ENCODE peak calls at places on chromosomes 16 and 17, in nine cellular contexts. T is A549, L is endothelial cell of umbilical vein, G is WTC11, I is HepG2, A is H1, J is GM12878, P is SK-N-SH, E is K562. U is an unnamed sample.

GRCh38 chr16:4200000-4200780 is 41.7 kb downstream of the SRL start:
- DNase-seq in T (peak; percentile 74), L (peak; percentile 62), G (peak; percentile 74), I (peak; percentile 50), A (peak; percentile 74), J (no peak), P (peak; percentile 86), E (peak; percentile 79), U (peak; percentile 31)

GRCh38 chr16:83785455-83785854 is 22.3 kb upstream of the HSBP1 start:
- DNase-seq in T (no peak), L (no peak), G (no peak), I (no peak), A (no peak), J (no peak), P (no peak), E (peak; percentile 54), U (no peak)

GRCh38 chr16:5874899-5875298 is 777.3 kb upstream of the EEF2KMT start:
- DNase-seq in T (no peak), L (no peak), G (no peak), I (no peak), A (no peak), J (no peak), P (no peak), E (no peak), U (no peak)

GRCh38 chr16:426115-426905 is 861 bp downstream of the RAB11FIP3 start:
- DNase-seq in T (no peak), L (peak; percentile 16), G (peak; percentile 54), I (no peak), A (peak; percentile 63), J (no peak), P (peak; percentile 70), E (peak; percentile 24), U (no peak)

GRCh38 chr17:81230043-81230820 is 7.5 kb upstream of the CEP131 start:
- DNase-seq in T (peak; percentile 79), L (no peak), G (peak; percentile 60), I (no peak), A (no peak), J (no peak), P (peak; percentile 80), E (peak; percentile 78), U (no peak)

GRCh38 chr17:29112780-29113295 is 67.4 kb downstream of the MYO18A start:
- DNase-seq in T (no peak), L (no peak), G (no peak), I (no peak), A (no peak), J (no peak), P (no peak), E (no peak), U (no peak)

GRCh38 chr17:75877752-75878173 is 618 bp downstream of the TRIM47 start:
- DNase-seq in T (no peak), L (peak; percentile 74), G (peak; percentile 81), I (peak; percentile 68), A (peak; percentile 87), J (no peak), P (peak; percentile 93), E (peak; percentile 54), U (no peak)

GRCh38 chr17:40483679-40484078 is 17.7 kb downstream of the TNS4 start:
- DNase-seq in T (no peak), L (no peak), G (no peak), I (no peak), A (no peak), J (no peak), P (no peak), E (no peak), U (no peak)

DNA sequence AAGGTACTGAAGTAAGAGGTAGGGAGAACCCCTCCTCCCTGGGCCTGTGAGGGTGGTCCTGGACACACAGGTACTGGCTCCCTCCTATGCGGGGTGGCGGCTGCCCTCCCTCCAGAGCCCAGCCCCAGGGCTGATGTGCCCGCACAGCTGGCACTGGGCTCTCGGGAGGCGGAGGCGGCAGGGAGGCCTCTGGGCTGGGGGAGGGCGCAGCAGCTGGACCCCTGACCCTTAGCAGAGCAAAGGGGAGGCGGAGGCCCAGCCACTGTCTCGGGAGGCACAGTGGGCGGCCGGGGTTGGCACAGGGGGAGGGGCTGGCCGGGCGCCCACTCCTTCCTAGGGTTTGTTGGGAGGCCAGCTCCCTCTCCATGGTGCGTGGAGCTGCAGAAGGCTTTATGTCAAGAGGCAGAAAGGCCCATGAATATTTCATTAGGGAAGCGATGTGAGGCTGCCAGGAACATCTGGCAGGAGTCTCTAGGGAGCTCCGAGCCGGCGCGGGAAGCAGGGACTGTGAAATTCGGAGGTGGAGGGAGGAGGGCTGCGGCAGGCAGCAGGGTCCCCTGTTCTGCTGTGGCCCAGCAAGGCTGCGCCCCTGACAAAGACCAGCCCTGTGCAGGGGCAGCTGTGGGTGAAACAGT is 44.1 kb upstream of the ACSF3 start:
- DNase-seq in T (no peak), L (no peak), G (no peak), I (no peak), A (no peak), J (no peak), P (peak; percentile 73), E (no peak), U (no peak)
- TF ChIP-seq MAX in T (no peak), L (no peak), G (no peak), I (no peak), A (no peak), J (no peak), P (no peak), E (no peak), U (no peak)

GRCh38 chr17:63436523-63437110 is 9.5 kb downstream of the CYB561 start:
- DNase-seq in T (no peak), L (peak; percentile 27), G (peak; percentile 60), I (no peak), A (peak; percentile 68), J (no peak), P (peak; percentile 73), E (peak; percentile 47), U (peak; percentile 37)

GRCh38 chr17:63435681-63436522 is 10.2 kb downstream of the CYB561 start:
- DNase-seq in T (peak; percentile 48), L (no peak), G (peak; percentile 69), I (no peak), A (peak; percentile 75), J (no peak), P (peak; percentile 45), E (no peak), U (no peak)

GRCh38 chr17:63438092-63439051 is 7.7 kb downstream of the CYB561 start:
- DNase-seq in T (no peak), L (no peak), G (no peak), I (no peak), A (no peak), J (no peak), P (peak; percentile 63), E (no peak), U (no peak)

GRCh38 chr17:63439682-63440081 is 6.4 kb downstream of the CYB561 start:
- DNase-seq in T (no peak), L (peak; percentile 32), G (no peak), I (no peak), A (no peak), J (no peak), P (no peak), E (no peak), U (no peak)

GRCh38 chr17:63437287-63438091 is 8.6 kb downstream of the CYB561 start:
- DNase-seq in T (no peak), L (no peak), G (no peak), I (no peak), A (no peak), J (no peak), P (peak; percentile 42), E (peak; percentile 63), U (no peak)
- TF ChIP-seq MAX in T (no peak), L (no peak), G (no peak), I (no peak), A (no peak), J (no peak), P (no peak), E (peak; percentile 35), U (no peak)

GRCh38 chr16:87332150-87332549 is 15.0 kb upstream of the C16orf95 start:
- DNase-seq in T (no peak), L (no peak), G (no peak), I (no peak), A (no peak), J (no peak), P (no peak), E (no peak), U (no peak)

GRCh38 chr16:87331241-87331801 is 14.1 kb upstream of the C16orf95 start:
- DNase-seq in T (no peak), L (no peak), G (no peak), I (no peak), A (no peak), J (no peak), P (no peak), E (no peak), U (no peak)

GRCh38 chr16:87334611-87335305 is 17.6 kb upstream of the C16orf95 start:
- DNase-seq in T (no peak), L (no peak), G (no peak), I (no peak), A (no peak), J (no peak), P (no peak), E (no peak), U (no peak)

GRCh38 chr16:87333581-87334331 is 16.6 kb upstream of the C16orf95 start:
- DNase-seq in T (no peak), L (no peak), G (no peak), I (no peak), A (no peak), J (no peak), P (no peak), E (no peak), U (no peak)

DNA sequence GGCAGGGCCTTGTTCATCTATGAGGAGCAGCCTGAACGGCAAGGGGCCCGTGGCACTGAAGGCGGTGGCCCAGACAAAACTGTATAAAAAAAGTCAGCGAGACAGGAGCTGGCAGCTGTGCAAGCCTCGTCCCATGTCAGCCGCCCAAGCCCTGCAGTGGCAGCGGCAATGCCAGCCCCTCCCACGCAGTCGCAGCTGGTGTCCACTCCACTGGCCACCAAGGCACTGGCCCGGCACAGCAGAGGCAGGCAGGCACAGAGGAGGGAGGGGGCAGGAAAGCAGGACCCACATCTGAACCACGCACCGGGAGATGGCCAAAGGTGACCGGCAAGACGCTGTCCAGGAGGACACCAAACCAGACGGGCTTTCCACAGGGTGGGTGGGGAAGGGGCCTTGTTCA is 15.9 kb upstream of the C16orf95 start:
- DNase-seq in T (no peak), L (no peak), G (no peak), I (no peak), A (no peak), J (no peak), P (no peak), E (no peak), U (no peak)
- TF ChIP-seq MAX in T (no peak), L (no peak), G (no peak), I (no peak), A (no peak), J (no peak), P (no peak), E (no peak), U (no peak)

DNA sequence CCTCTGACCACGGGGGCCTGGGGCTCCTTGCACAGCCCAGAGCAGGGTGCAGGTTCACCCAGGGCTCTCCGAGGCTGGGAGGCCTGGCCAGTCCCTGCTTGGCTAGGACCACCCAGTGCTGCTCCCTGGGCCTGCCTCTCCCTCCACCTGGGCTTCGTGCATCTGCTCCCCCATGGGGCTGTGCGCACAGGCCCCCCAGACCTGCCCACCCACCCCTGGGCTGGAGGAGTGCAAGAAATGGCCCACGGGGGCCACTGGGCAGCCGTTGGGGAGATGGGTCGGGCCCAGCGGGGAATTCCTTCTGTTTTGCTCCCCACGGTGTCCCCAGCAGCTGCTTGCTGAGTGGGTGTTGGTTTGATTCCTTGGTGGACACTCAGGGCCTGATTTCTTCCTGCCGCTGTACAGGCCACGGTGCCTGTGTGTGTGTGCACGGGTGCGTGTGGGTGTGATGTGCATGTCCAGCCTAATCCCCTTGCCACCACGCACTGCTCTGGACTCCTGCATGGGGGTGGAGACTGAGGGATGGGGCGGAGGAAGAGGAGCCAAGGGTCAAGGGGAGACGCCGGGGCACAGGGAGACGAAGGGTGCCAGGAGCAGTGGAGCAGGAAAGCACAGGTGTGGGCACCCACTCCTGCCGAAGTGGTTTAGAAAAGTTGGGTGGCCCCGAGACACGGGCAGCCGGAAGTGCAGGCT is 8.5 kb downstream of the PRSS27 start:
- DNase-seq in T (no peak), L (no peak), G (no peak), I (no peak), A (no peak), J (no peak), P (no peak), E (no peak), U (no peak)
- TF ChIP-seq MAX in T (no peak), L (no peak), G (no peak), I (no peak), A (no peak), J (no peak), P (no peak), E (no peak), U (no peak)